ENCODE peak calls at places on chromosomes 16 and 17, in eight cellular contexts. L, T, B, C, E, I, M and U are unnamed samples.

GRCh38 chr17:74632196-74632540 is 8.6 kb upstream of the CD300E start:
- DNase-seq in L (no peak), T (no peak), B (no peak), C (no peak), E (no peak), I (no peak), M (no peak), U (no peak)

GRCh38 chr17:77948690-77949114 is 9.8 kb upstream of the TNRC6C start:
- DNase-seq in L (peak; percentile 54), T (no peak), B (peak; percentile 59), C (peak; percentile 66), E (peak; percentile 49), I (peak; percentile 10), M (no peak), U (no peak)

GRCh38 chr16:83356266-83356665 is 451.5 kb upstream of the HSBP1 start:
- DNase-seq in L (peak; percentile 79), T (peak; percentile 49), B (peak; percentile 65), C (peak; percentile 82), E (peak; percentile 30), I (peak; percentile 7), M (no peak), U (peak; percentile 37)

GRCh38 chr17:44221072-44221861 is 1.8 kb upstream of the UBTF start:
- DNase-seq in L (peak; percentile 83), T (peak; percentile 86), B (peak; percentile 81), C (peak; percentile 92), E (peak; percentile 69), I (no peak), M (peak; percentile 80), U (peak; percentile 77)

GRCh38 chr17:56972111-56972730 is 5.7 kb upstream of the SCPEP1 start:
- DNase-seq in L (no peak), T (no peak), B (no peak), C (no peak), E (no peak), I (no peak), M (no peak), U (no peak)

GRCh38 chr16:81639931-81640680 is 139.0 kb upstream of the PLCG2 start:
- DNase-seq in L (no peak), T (no peak), B (peak; percentile 11), C (no peak), E (no peak), I (no peak), M (no peak), U (no peak)

GRCh38 chr16:50924759-50925545 is 183.1 kb downstream of the CYLD start:
- DNase-seq in L (no peak), T (no peak), B (no peak), C (no peak), E (no peak), I (no peak), M (no peak), U (no peak)

GRCh38 chr17:801660-802059 is 19.5 kb downstream of the MRM3 start:
- DNase-seq in L (no peak), T (no peak), B (no peak), C (no peak), E (no peak), I (no peak), M (no peak), U (no peak)

GRCh38 chr17:78668847-78669246 is 91.7 kb upstream of the DNAH17 start:
- DNase-seq in L (no peak), T (no peak), B (no peak), C (no peak), E (no peak), I (no peak), M (no peak), U (no peak)

GRCh38 chr17:10290046-10290445 is 82.8 kb downstream of the MYH13 start:
- DNase-seq in L (peak; percentile 64), T (no peak), B (no peak), C (no peak), E (no peak), I (no peak), M (no peak), U (no peak)

GRCh38 chr16:86091976-86092375 is 193.0 kb downstream of the IRF8 start:
- DNase-seq in L (no peak), T (no peak), B (no peak), C (no peak), E (no peak), I (no peak), M (no peak), U (no peak)

GRCh38 chr16:27449434-27450188 is 47.6 kb downstream of the IL21R start:
- DNase-seq in L (no peak), T (peak; percentile 82), B (no peak), C (no peak), E (no peak), I (no peak), M (no peak), U (peak; percentile 86)

GRCh38 chr17:62965149-62965648 is 836 bp upstream of the TANC2 start:
- DNase-seq in L (no peak), T (no peak), B (peak; percentile 52), C (no peak), E (no peak), I (no peak), M (no peak), U (no peak)

GRCh38 chr17:28180449-28180848 is 138.0 kb downstream of the NLK start:
- DNase-seq in L (peak; percentile 49), T (no peak), B (peak; percentile 69), C (no peak), E (peak; percentile 39), I (peak; percentile 20), M (no peak), U (peak; percentile 18)

GRCh38 chr16:19213885-19214284 is 45.8 kb downstream of the SYT17 start:
- DNase-seq in L (no peak), T (no peak), B (no peak), C (no peak), E (no peak), I (no peak), M (no peak), U (no peak)

GRCh38 chr17:5922476-5922875 is 147.7 kb upstream of the WSCD1 start:
- DNase-seq in L (no peak), T (no peak), B (no peak), C (no peak), E (no peak), I (no peak), M (no peak), U (no peak)

DNA sequence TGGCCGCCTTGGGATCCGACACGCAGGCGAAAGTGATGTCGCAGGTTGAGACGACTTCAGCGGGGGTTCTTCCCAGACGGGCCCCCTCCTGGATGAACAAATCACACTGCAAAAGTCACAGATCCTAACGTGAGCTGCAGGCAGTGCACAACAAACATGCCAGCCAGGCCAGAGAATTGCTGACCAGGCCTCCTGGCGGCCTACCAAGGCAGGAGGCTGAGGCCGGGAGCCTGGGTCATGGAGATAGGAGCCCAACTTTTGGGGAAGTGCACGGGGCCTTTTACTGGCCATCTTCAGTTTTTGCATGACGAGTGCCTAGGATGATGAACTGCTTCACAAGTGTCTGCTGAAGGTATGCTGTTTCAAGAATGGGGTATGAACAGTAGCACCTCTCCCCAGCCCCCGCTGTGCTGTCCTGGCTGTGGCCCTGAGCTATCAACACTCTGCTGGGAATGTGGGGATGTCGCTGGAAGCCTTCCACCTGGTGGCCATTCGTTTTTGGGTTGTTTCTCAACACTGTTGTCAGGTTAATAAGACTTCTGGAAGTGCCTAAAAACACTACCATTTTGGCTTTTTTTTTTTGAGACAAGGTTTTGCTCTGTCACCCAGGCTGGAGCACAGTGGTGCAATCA is 12.2 kb upstream of the ROGDI start:
- DNase-seq in L (no peak), T (no peak), B (no peak), C (no peak), E (no peak), I (no peak), M (no peak), U (no peak)
- TF ChIP-seq CTCF in L (no peak), T (no peak), B (no peak), C (peak; percentile 8), E (peak; percentile 39), I (no peak), M (no peak), U (no peak)

GRCh38 chr17:15882058-15882720 is 62.7 kb upstream of the ADORA2B start:
- DNase-seq in L (no peak), T (no peak), B (no peak), C (peak; percentile 45), E (no peak), I (no peak), M (no peak), U (no peak)
- TF ChIP-seq CTCF in L (no peak), T (no peak), B (no peak), C (peak; percentile 41), E (peak; percentile 26), I (peak; percentile 13), M (no peak), U (no peak)

GRCh38 chr16:70789927-70790447 is 11.0 kb downstream of the VAC14 start:
- DNase-seq in L (no peak), T (no peak), B (no peak), C (no peak), E (no peak), I (no peak), M (no peak), U (no peak)

GRCh38 chr16:70789231-70789926 is 11.6 kb downstream of the VAC14 start:
- DNase-seq in L (peak; percentile 57), T (no peak), B (peak; percentile 48), C (no peak), E (peak; percentile 29), I (no peak), M (no peak), U (no peak)

GRCh38 chr16:70786020-70786419 is 14.9 kb downstream of the VAC14 start:
- DNase-seq in L (no peak), T (no peak), B (no peak), C (no peak), E (no peak), I (no peak), M (no peak), U (no peak)

GRCh38 chr16:70790815-70791214 is 10.1 kb downstream of the VAC14 start:
- DNase-seq in L (no peak), T (no peak), B (no peak), C (peak; percentile 29), E (no peak), I (no peak), M (no peak), U (no peak)

GRCh38 chr16:70788668-70789161 is 12.2 kb downstream of the VAC14 start:
- DNase-seq in L (peak; percentile 24), T (no peak), B (peak; percentile 49), C (no peak), E (no peak), I (no peak), M (no peak), U (no peak)
- TF ChIP-seq CTCF in L (no peak), T (no peak), B (no peak), C (no peak), E (no peak), I (no peak), M (no peak), U (no peak)

DNA sequence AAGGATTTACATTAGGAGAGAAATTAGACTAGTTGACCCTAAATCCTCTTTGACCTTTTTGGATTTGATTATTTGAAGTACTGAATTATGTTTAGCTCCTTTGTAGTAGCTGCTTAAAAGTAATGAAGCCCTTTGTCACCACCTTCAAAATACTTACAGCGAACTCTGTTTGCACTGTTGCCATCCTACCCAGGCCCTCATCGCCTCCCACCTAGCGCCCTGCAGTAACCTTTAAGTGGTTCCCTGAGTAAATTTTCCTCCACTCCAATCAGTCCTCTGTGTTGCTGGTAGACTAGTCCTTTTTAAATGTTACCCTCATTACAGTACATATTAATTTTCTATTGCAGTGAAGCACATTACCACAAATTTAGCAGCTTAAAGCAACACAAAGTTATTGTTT is 25.9 kb downstream of the COX10 start:
- DNase-seq in L (no peak), T (no peak), B (no peak), C (no peak), E (no peak), I (no peak), M (no peak), U (no peak)
- TF ChIP-seq CTCF in L (no peak), T (no peak), B (no peak), C (no peak), E (no peak), I (no peak), M (no peak), U (no peak)